ENCODE peak calls at places on chromosome 6, in six cellular contexts. Z is WERI-Rb-1, N is esophagus squamous epithelium, Q is astrocyte of the spinal cord, S is nephron progenitor cell, K is suprapubic skin. E is an unnamed sample.
A peak's percentile ranks its signal among the peaks of the same experiment; 100 is the strongest.

GRCh38 chr6:131173680-131174079 is 38.4 kb downstream of the AKAP7 start:
- DNase-seq in Z (no peak), N (no peak), Q (peak; percentile 22), S (no peak), K (no peak), E (no peak)

GRCh38 chr6:69792292-69792691 is 4.5 kb downstream of the LMBRD1 start:
- DNase-seq in Z (no peak), N (no peak), Q (no peak), S (no peak), K (no peak), E (no peak)

GRCh38 chr6:116136933-116137340 is 11.0 kb upstream of the COL10A1 start:
- DNase-seq in Z (no peak), N (no peak), Q (no peak), S (no peak), K (no peak), E (no peak)

GRCh38 chr6:39847216-39847615 is 55.0 kb downstream of the DAAM2 start:
- DNase-seq in Z (no peak), N (no peak), Q (no peak), S (no peak), K (no peak), E (no peak)

GRCh38 chr6:101392561-101393230 is 812 bp upstream of the GRIK2 start:
- DNase-seq in Z (no peak), N (no peak), Q (no peak), S (peak; percentile 26), K (no peak), E (no peak)

GRCh38 chr6:115914098-115914497 is 146.6 kb downstream of the FRK start:
- DNase-seq in Z (no peak), N (no peak), Q (no peak), S (no peak), K (no peak), E (no peak)

GRCh38 chr6:53259860-53260580 is 88.7 kb downstream of the ELOVL5 start:
- DNase-seq in Z (no peak), N (no peak), Q (no peak), S (no peak), K (no peak), E (no peak)

GRCh38 chr6:139982652-139983051 is 608.2 kb upstream of the CITED2 start:
- DNase-seq in Z (no peak), N (no peak), Q (peak; percentile 73), S (no peak), K (no peak), E (no peak)

GRCh38 chr6:6798430-6798829 is 209.9 kb downstream of the LY86 start:
- DNase-seq in Z (no peak), N (no peak), Q (no peak), S (no peak), K (no peak), E (no peak)

GRCh38 chr6:14210077-14210476 is 92.5 kb downstream of the CD83 start:
- DNase-seq in Z (peak; percentile 63), N (no peak), Q (no peak), S (no peak), K (no peak), E (no peak)

GRCh38 chr6:21027507-21027906 is 493.2 kb downstream of the CDKAL1 start:
- DNase-seq in Z (no peak), N (no peak), Q (no peak), S (no peak), K (no peak), E (no peak)

GRCh38 chr6:167817729-167818128 is 9.0 kb upstream of the AFDN start:
- DNase-seq in Z (no peak), N (no peak), Q (no peak), S (no peak), K (no peak), E (no peak)

GRCh38 chr6:82085701-82086100 is 161.8 kb downstream of the IBTK start:
- DNase-seq in Z (no peak), N (no peak), Q (no peak), S (no peak), K (no peak), E (no peak)

GRCh38 chr6:37765182-37765780 is 54.2 kb upstream of the ZFAND3 start:
- DNase-seq in Z (peak; percentile 45), N (no peak), Q (no peak), S (no peak), K (no peak), E (no peak)

GRCh38 chr6:165480916-165481315 is 171.5 kb upstream of the C6orf118 start:
- DNase-seq in Z (no peak), N (no peak), Q (no peak), S (no peak), K (no peak), E (no peak)

GRCh38 chr6:148502773-148503135 is 160.1 kb downstream of the SASH1 start:
- DNase-seq in Z (no peak), N (no peak), Q (no peak), S (no peak), K (no peak), E (no peak)
- TF ChIP-seq CTCF in Z (no peak), N (no peak), Q (no peak), S (no peak), K (no peak), E (no peak)

GRCh38 chr6:16398587-16398986 is 160.2 kb downstream of the GMPR start:
- DNase-seq in Z (no peak), N (no peak), Q (peak; percentile 49), S (no peak), K (no peak), E (no peak)
- TF ChIP-seq CTCF in Z (no peak), N (no peak), Q (no peak), S (no peak), K (no peak), E (no peak)

DNA sequence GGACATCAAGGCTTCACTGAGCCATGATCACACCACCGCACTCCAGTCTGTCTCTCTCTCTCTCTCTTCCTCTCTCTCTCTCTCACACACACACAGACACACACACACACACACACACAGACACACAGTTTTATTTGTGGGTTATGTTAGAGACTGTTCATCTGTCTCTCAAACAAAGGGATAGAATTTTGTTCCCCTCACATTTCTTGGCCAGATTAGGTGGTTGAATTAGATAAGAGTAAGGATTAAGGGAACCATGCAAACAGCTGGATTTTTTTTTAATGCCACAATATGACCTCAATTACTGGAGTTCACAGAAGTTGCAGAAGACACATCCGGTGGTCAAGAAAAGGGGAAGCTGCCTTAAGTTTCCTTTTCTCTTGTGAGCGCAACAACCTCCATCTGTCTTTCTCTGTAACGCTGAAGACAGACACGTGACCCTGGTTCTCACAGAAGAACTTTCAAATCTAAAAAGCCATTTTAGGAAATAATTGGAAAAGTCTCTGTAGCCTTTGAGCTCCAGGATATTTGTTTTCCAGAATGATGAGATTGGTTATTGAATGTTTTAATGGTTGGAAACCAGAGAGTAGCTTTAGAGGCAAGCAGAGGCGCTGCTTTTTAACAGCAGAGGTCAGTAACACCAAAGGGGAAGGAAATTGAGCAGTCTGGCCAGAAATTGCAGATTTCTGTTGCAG is 33.0 kb upstream of the LGSN start:
- DNase-seq in Z (peak; percentile 10), N (no peak), Q (peak; percentile 39), S (peak; percentile 8), K (no peak), E (no peak)
- TF ChIP-seq CTCF in Z (peak; percentile 43), N (peak; percentile 49), Q (peak; percentile 64), S (peak; percentile 37), K (peak; percentile 31), E (peak; percentile 61)

DNA sequence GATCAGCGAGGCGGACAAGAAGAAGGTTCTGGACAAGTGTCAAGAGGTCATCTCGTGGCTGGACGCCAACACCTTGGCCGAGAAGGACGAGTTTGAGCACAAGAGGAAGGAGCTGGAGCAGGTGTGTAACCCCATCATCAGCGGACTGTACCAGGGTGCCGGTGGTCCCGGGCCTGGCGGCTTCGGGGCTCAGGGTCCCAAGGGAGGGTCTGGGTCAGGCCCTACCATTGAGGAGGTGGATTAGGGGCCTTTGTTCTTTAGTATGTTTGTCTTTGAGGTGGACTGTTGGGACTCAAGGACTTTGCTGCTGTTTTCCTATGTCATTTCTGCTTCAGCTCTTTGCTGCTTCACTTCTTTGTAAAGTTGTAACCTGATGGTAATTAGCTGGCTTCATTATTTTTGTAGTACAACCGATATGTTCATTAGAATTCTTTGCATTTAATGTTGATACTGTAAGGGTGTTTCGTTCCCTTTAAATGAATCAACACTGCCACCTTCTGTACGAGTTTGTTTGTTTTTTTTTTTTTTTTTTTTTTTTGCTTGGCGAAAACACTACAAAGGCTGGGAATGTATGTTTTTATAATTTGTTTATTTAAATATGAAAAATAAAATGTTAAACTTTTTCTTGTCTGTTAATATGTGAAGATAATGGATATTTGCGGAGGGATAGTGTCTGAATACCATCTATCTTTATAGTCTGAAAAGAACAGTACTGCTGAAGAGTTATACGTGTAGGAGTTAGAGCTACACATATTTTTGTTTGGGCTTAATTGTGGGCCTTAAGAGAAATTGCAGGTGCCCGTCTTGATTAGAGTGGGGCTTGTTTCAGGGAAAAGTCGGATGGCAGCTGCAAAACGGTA is 2.3 kb downstream of the HSPA1B start:
- DNase-seq in Z (no peak), N (no peak), Q (peak; percentile 69), S (no peak), K (no peak), E (no peak)
- TF ChIP-seq CTCF in Z (peak; percentile 30), N (peak; percentile 49), Q (peak; percentile 24), S (peak; percentile 42), K (no peak), E (peak; percentile 61)

GRCh38 chr6:126174697-126175096 is 165.2 kb upstream of the CENPW start:
- DNase-seq in Z (no peak), N (no peak), Q (peak; percentile 29), S (no peak), K (no peak), E (no peak)

GRCh38 chr6:126180585-126180984 is 159.3 kb upstream of the CENPW start:
- DNase-seq in Z (no peak), N (no peak), Q (peak; percentile 92), S (no peak), K (no peak), E (no peak)

GRCh38 chr6:126175251-126175650 is 164.7 kb upstream of the CENPW start:
- DNase-seq in Z (no peak), N (no peak), Q (peak; percentile 56), S (no peak), K (no peak), E (no peak)

GRCh38 chr6:126172151-126172550 is 167.8 kb upstream of the CENPW start:
- DNase-seq in Z (peak; percentile 32), N (no peak), Q (no peak), S (no peak), K (no peak), E (no peak)

GRCh38 chr6:126176266-126176665 is 163.6 kb upstream of the CENPW start:
- DNase-seq in Z (peak; percentile 13), N (no peak), Q (peak; percentile 35), S (no peak), K (no peak), E (no peak)
- TF ChIP-seq CTCF in Z (peak; percentile 32), N (no peak), Q (peak; percentile 36), S (peak; percentile 47), K (no peak), E (peak; percentile 49)

GRCh38 chr6:169520104-169520503 is 181.7 kb downstream of the WDR27 start:
- DNase-seq in Z (no peak), N (no peak), Q (peak; percentile 62), S (no peak), K (no peak), E (no peak)
- TF ChIP-seq CTCF in Z (no peak), N (peak; percentile 7), Q (peak; percentile 60), S (no peak), K (no peak), E (peak; percentile 64)